ENCODE peak calls at places on chromosome 1, in ten cellular contexts. One of them, this sample, is unnamed.

GRCh38 chr1:23098463-23099170 is 70.0 kb downstream of the LUZP1 start:
- DNase-seq in KG1: no peak
- DNase-seq in HEK293T: peak
- DNase-seq in RWPE1: peak
- DNase-seq in DMS 273 treated with DMSO at 0.1 percent for 48 hours: peak
- DNase-seq in T-helper 9 cell: peak
- DNase-seq in left colon: peak
- DNase-seq in hypothalamus: no peak
- DNase-seq in upper lobe of left lung: no peak
- DNase-seq in omental fat pad: no peak
- DNase-seq in this sample: peak

GRCh38 chr1:187924252-187924651 is 1095.5 kb downstream of the PLA2G4A start:
- DNase-seq in KG1: no peak
- DNase-seq in HEK293T: no peak
- DNase-seq in RWPE1: no peak
- DNase-seq in DMS 273 treated with DMSO at 0.1 percent for 48 hours: no peak
- DNase-seq in T-helper 9 cell: no peak
- DNase-seq in left colon: no peak
- DNase-seq in hypothalamus: no peak
- DNase-seq in upper lobe of left lung: no peak
- DNase-seq in omental fat pad: no peak
- DNase-seq in this sample: no peak

GRCh38 chr1:100438375-100438774 is 86.1 kb downstream of the CDC14A start:
- DNase-seq in KG1: no peak
- DNase-seq in HEK293T: no peak
- DNase-seq in RWPE1: no peak
- DNase-seq in DMS 273 treated with DMSO at 0.1 percent for 48 hours: no peak
- DNase-seq in T-helper 9 cell: no peak
- DNase-seq in left colon: no peak
- DNase-seq in hypothalamus: no peak
- DNase-seq in upper lobe of left lung: no peak
- DNase-seq in omental fat pad: no peak
- DNase-seq in this sample: no peak

GRCh38 chr1:152519876-152520275 is 5.6 kb downstream of the CRCT1 start:
- DNase-seq in KG1: peak
- DNase-seq in HEK293T: no peak
- DNase-seq in RWPE1: no peak
- DNase-seq in DMS 273 treated with DMSO at 0.1 percent for 48 hours: no peak
- DNase-seq in T-helper 9 cell: no peak
- DNase-seq in left colon: no peak
- DNase-seq in hypothalamus: no peak
- DNase-seq in upper lobe of left lung: no peak
- DNase-seq in omental fat pad: no peak
- DNase-seq in this sample: no peak

GRCh38 chr1:227795732-227796131 is 19.7 kb upstream of the PRSS38 start:
- DNase-seq in KG1: no peak
- DNase-seq in HEK293T: peak
- DNase-seq in RWPE1: no peak
- DNase-seq in DMS 273 treated with DMSO at 0.1 percent for 48 hours: no peak
- DNase-seq in T-helper 9 cell: no peak
- DNase-seq in left colon: no peak
- DNase-seq in hypothalamus: no peak
- DNase-seq in upper lobe of left lung: no peak
- DNase-seq in omental fat pad: no peak
- DNase-seq in this sample: no peak

GRCh38 chr1:45430486-45430885 is 60.5 kb downstream of the TESK2 start:
- DNase-seq in KG1: no peak
- DNase-seq in HEK293T: no peak
- DNase-seq in RWPE1: no peak
- DNase-seq in DMS 273 treated with DMSO at 0.1 percent for 48 hours: no peak
- DNase-seq in T-helper 9 cell: no peak
- DNase-seq in left colon: no peak
- DNase-seq in hypothalamus: no peak
- DNase-seq in upper lobe of left lung: no peak
- DNase-seq in omental fat pad: no peak
- DNase-seq in this sample: no peak

GRCh38 chr1:214224605-214225354 is 56.2 kb upstream of the SMYD2 start:
- DNase-seq in KG1: no peak
- DNase-seq in HEK293T: no peak
- DNase-seq in RWPE1: no peak
- DNase-seq in DMS 273 treated with DMSO at 0.1 percent for 48 hours: no peak
- DNase-seq in T-helper 9 cell: no peak
- DNase-seq in left colon: no peak
- DNase-seq in hypothalamus: no peak
- DNase-seq in upper lobe of left lung: no peak
- DNase-seq in omental fat pad: no peak
- DNase-seq in this sample: no peak

GRCh38 chr1:110612060-110612745 is 6.0 kb upstream of the KCNA2 start:
- DNase-seq in KG1: no peak
- DNase-seq in HEK293T: no peak
- DNase-seq in RWPE1: no peak
- DNase-seq in DMS 273 treated with DMSO at 0.1 percent for 48 hours: no peak
- DNase-seq in T-helper 9 cell: no peak
- DNase-seq in left colon: no peak
- DNase-seq in hypothalamus: no peak
- DNase-seq in upper lobe of left lung: no peak
- DNase-seq in omental fat pad: no peak
- DNase-seq in this sample: no peak

GRCh38 chr1:202210370-202210769 is 16.8 kb downstream of the LGR6 start:
- DNase-seq in KG1: no peak
- DNase-seq in HEK293T: peak
- DNase-seq in RWPE1: no peak
- DNase-seq in DMS 273 treated with DMSO at 0.1 percent for 48 hours: peak
- DNase-seq in T-helper 9 cell: no peak
- DNase-seq in left colon: no peak
- DNase-seq in hypothalamus: no peak
- DNase-seq in upper lobe of left lung: no peak
- DNase-seq in omental fat pad: no peak
- DNase-seq in this sample: no peak

GRCh38 chr1:32224285-32224684 is 2.1 kb downstream of the EIF3I start:
- DNase-seq in KG1: no peak
- DNase-seq in HEK293T: no peak
- DNase-seq in RWPE1: no peak
- DNase-seq in DMS 273 treated with DMSO at 0.1 percent for 48 hours: no peak
- DNase-seq in T-helper 9 cell: no peak
- DNase-seq in left colon: no peak
- DNase-seq in hypothalamus: no peak
- DNase-seq in upper lobe of left lung: no peak
- DNase-seq in omental fat pad: no peak
- DNase-seq in this sample: no peak

This sample was measured in SK-MEL-5.